ENCODE peak calls at places on chromosome 9, in four cellular contexts. E is naive B cell, X is AG10803, B is putamen. F is an unnamed sample.

GRCh38 chr9:107491081-107492053 is 1.8 kb upstream of the KLF4 start:
- DNase-seq in E (peak), X (no peak), B (no peak), F (no peak)

GRCh38 chr9:70480405-70480980 is 66.0 kb upstream of the KLF9 start:
- DNase-seq in E (no peak), X (peak), B (peak), F (no peak)

GRCh38 chr9:72585737-72586136 is 64.3 kb downstream of the TMC1 start:
- DNase-seq in E (no peak), X (peak), B (no peak), F (no peak)

GRCh38 chr9:106400170-106400569 is 462.8 kb upstream of the ZNF462 start:
- DNase-seq in E (no peak), X (no peak), B (no peak), F (no peak)

GRCh38 chr9:14868772-14869583 is 41.2 kb downstream of the FREM1 start:
- DNase-seq in E (no peak), X (no peak), B (no peak), F (no peak)

GRCh38 chr9:25117791-25118190 is 560.5 kb downstream of the TUSC1 start:
- DNase-seq in E (no peak), X (no peak), B (no peak), F (no peak)

GRCh38 chr9:120876842-120877240 is at the start of gene PHF19:
- DNase-seq in E (no peak), X (peak), B (no peak), F (peak)

GRCh38 chr9:89983411-89983810 is 378.6 kb downstream of the GADD45G start:
- DNase-seq in E (no peak), X (no peak), B (peak), F (no peak)

GRCh38 chr9:9612270-9612669 is 1000.5 kb downstream of the PTPRD start:
- DNase-seq in E (peak), X (no peak), B (no peak), F (peak)

GRCh38 chr9:135255033-135255842 is 167.8 kb downstream of the OLFM1 start:
- DNase-seq in E (no peak), X (no peak), B (no peak), F (no peak)

GRCh38 chr9:35763181-35763580 is 9.1 kb upstream of the MSMP start:
- DNase-seq in E (no peak), X (no peak), B (no peak), F (no peak)

GRCh38 chr9:95852059-95853032 is 23.1 kb upstream of the ERCC6L2 start:
- DNase-seq in E (no peak), X (peak), B (peak), F (no peak)

GRCh38 chr9:107246259-107247254 is 36.5 kb upstream of the RAD23B start:
- DNase-seq in E (no peak), X (no peak), B (no peak), F (peak)

GRCh38 chr9:128192601-128193371 is 1.4 kb upstream of the CIZ1 start:
- DNase-seq in E (peak), X (peak), B (peak), F (peak)

GRCh38 chr9:81372628-81373191 is 316.6 kb downstream of the TLE1 start:
- DNase-seq in E (no peak), X (no peak), B (no peak), F (no peak)

GRCh38 chr9:134061688-134062371 is 6.0 kb downstream of the BRD3 start:
- DNase-seq in E (no peak), X (no peak), B (no peak), F (peak)

GRCh38 chr9:87615547-87616148 is 110.3 kb upstream of the CTSL start:
- DNase-seq in E (no peak), X (no peak), B (no peak), F (no peak)

GRCh38 chr9:78860806-78861475 is 564.0 kb downstream of the PSAT1 start:
- DNase-seq in E (no peak), X (peak), B (no peak), F (no peak)

GRCh38 chr9:134835987-134836386 is 44.6 kb upstream of the FCN2 start:
- DNase-seq in E (no peak), X (no peak), B (no peak), F (no peak)

GRCh38 chr9:82254646-82255367 is 266.2 kb downstream of the SPATA31D1 start:
- DNase-seq in E (no peak), X (peak), B (no peak), F (no peak)

GRCh38 chr9:72271617-72272478 is 93.2 kb downstream of the ZFAND5 start:
- DNase-seq in E (peak), X (peak), B (no peak), F (peak)

GRCh38 chr9:7121055-7121454 is 363.3 kb downstream of the KDM4C start:
- DNase-seq in E (no peak), X (no peak), B (no peak), F (no peak)

GRCh38 chr9:93224591-93224990 is 40.7 kb downstream of the WNK2 start:
- DNase-seq in E (no peak), X (no peak), B (no peak), F (peak)

GRCh38 chr9:90979138-90979551 is 177.5 kb downstream of the SYK start:
- DNase-seq in E (no peak), X (no peak), B (no peak), F (no peak)

GRCh38 chr9:33289501-33289900 is 815 bp upstream of the NFX1 start:
- DNase-seq in E (no peak), X (peak), B (no peak), F (peak)

GRCh38 chr9:14993061-14993800 is 83.0 kb upstream of the FREM1 start:
- DNase-seq in E (no peak), X (peak), B (peak), F (peak)

GRCh38 chr9:114950761-114951160 is 20.4 kb upstream of the TNFSF8 start:
- DNase-seq in E (no peak), X (no peak), B (no peak), F (no peak)

GRCh38 chr9:130997925-130998595 is 10.9 kb upstream of the LAMC3 start:
- DNase-seq in E (no peak), X (peak), B (peak), F (peak)

GRCh38 chr9:749712-750111 is 91.8 kb upstream of the DMRT1 start:
- DNase-seq in E (no peak), X (no peak), B (no peak), F (no peak)

GRCh38 chr9:126283799-126284465 is 42.7 kb upstream of the MVB12B start:
- DNase-seq in E (no peak), X (no peak), B (no peak), F (no peak)

GRCh38 chr9:132237481-132237880 is 75.6 kb downstream of the NTNG2 start:
- DNase-seq in E (no peak), X (no peak), B (no peak), F (no peak)

GRCh38 chr9:133726401-133727276 is 11.5 kb downstream of the SARDH start:
- DNase-seq in E (no peak), X (peak), B (no peak), F (peak)

GRCh38 chr9:111926421-111926875 is 29.8 kb downstream of the UGCG start:
- DNase-seq in E (peak), X (peak), B (peak), F (no peak)